ENCODE peak calls at places on chromosomes 4 and X, in six cellular contexts. Z, E, B, L, G and V are unnamed samples.

GRCh38 chr4:97404876-97405523 is 738.3 kb downstream of the STPG2 start:
- DNase-seq in Z (no peak), B (no peak), L (no peak), E (no peak), G (no peak), V (no peak)

GRCh38 chrX:54173791-54174190 is 9.3 kb downstream of the FAM120C start:
- DNase-seq in L (no peak), B (no peak), G (no peak), Z (no peak), E (no peak), V (no peak)

GRCh38 chr4:161148051-161148450 is 1015.7 kb downstream of the FSTL5 start:
- DNase-seq in Z (no peak), B (no peak), L (no peak), E (no peak), G (no peak), V (no peak)

GRCh38 chr4:48718818-48719465 is 61.1 kb downstream of the FRYL start:
- DNase-seq in Z (peak), E (no peak), B (no peak), G (no peak), L (no peak), V (no peak)

GRCh38 chrX:130171446-130172126 is at the start of gene RAB33A:
- DNase-seq in G (no peak), B (peak), L (no peak), Z (no peak), E (peak), V (no peak)

GRCh38 chr4:96260071-96260682 is 420.3 kb downstream of the PDHA2 start:
- DNase-seq in L (no peak), E (no peak), B (no peak), Z (no peak), G (no peak), V (no peak)

GRCh38 chr4:5237086-5237485 is 185.8 kb downstream of the STK32B start:
- DNase-seq in G (no peak), B (no peak), L (peak), Z (no peak), E (no peak), V (no peak)

GRCh38 chr4:44760142-44760898 is 34.0 kb upstream of the GNPDA2 start:
- DNase-seq in B (no peak), E (no peak), G (no peak), Z (peak), L (peak), V (no peak)

GRCh38 chr4:1049591-1049905 is 38.1 kb downstream of the FGFRL1 start:
- DNase-seq in B (peak), E (peak), G (no peak), Z (no peak), L (no peak), V (no peak)

GRCh38 chr4:57639566-57640328 is 529.6 kb upstream of the IGFBP7 start:
- DNase-seq in L (no peak), G (no peak), B (peak), Z (no peak), E (no peak), V (no peak)

GRCh38 chr4:67680568-67681222 is 20.3 kb downstream of the UBA6 start:
- DNase-seq in E (no peak), L (no peak), Z (peak), B (no peak), G (no peak), V (no peak)

GRCh38 chr4:110294165-110294564 is 95.8 kb upstream of the ELOVL6 start:
- DNase-seq in L (no peak), Z (no peak), G (no peak), B (no peak), E (no peak), V (no peak)

GRCh38 chr4:142883433-142883832 is 37.3 kb upstream of the INPP4B start:
- DNase-seq in E (no peak), G (no peak), B (no peak), Z (no peak), L (no peak), V (no peak)

GRCh38 chrX:10636337-10636736 is 16.0 kb upstream of the MID1 start:
- DNase-seq in E (no peak), B (no peak), G (no peak), Z (no peak), L (peak), V (no peak)

GRCh38 chrX:154655786-154656185 is 2.4 kb upstream of the CTAG2 start:
- DNase-seq in G (no peak), B (no peak), Z (no peak), L (no peak), E (no peak), V (no peak)

GRCh38 chr4:95547708-95548471 is 883 bp downstream of the UNC5C start:
- DNase-seq in L (no peak), E (no peak), G (no peak), Z (no peak), B (peak), V (no peak)

GRCh38 chr4:78734451-78735003 is 41.6 kb upstream of the BMP2K start:
- DNase-seq in G (no peak), Z (no peak), B (no peak), E (no peak), L (no peak), V (no peak)

GRCh38 chr4:53688186-53688790 is 97.0 kb upstream of the LNX1 start:
- DNase-seq in E (no peak), Z (no peak), B (no peak), G (peak), L (peak), V (no peak)

GRCh38 chrX:7904557-7904956 is 22.7 kb downstream of the PNPLA4 start:
- DNase-seq in Z (no peak), G (no peak), B (no peak), E (no peak), L (no peak), V (no peak)

GRCh38 chr4:139596680-139597279 is 40.8 kb upstream of the SETD7 start:
- DNase-seq in B (no peak), L (no peak), E (no peak), G (no peak), Z (no peak), V (no peak)
- TF ChIP-seq TAF1 in B (no peak), L (no peak), E (no peak), G (no peak), Z (no peak), V (no peak)

DNA sequence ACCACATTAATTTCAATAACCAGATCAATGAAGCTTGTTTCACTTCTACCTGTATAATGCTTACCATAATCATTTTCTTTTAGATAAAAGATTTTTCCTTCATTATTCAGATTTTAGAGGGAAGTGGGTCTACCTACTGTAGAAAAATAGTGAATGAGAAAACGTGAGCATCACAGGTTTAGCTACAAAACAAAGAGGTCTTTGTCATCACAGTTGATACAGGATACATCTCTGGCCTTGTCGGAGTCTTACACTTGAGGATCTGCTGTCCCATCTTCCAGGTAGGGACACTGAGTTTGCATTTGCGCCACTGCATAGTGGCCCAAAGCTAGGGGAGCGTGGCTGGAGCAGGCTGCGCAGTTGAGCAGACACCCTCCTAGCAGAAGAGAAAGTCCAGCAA is 710 bp downstream of the CLDN24 start:
- DNase-seq in Z (no peak), B (no peak), L (no peak), G (no peak), E (no peak), V (no peak)
- TF ChIP-seq POLR2AphosphoS5 in Z (no peak), B (no peak), L (no peak), G (no peak), E (no peak), V (no peak)

DNA sequence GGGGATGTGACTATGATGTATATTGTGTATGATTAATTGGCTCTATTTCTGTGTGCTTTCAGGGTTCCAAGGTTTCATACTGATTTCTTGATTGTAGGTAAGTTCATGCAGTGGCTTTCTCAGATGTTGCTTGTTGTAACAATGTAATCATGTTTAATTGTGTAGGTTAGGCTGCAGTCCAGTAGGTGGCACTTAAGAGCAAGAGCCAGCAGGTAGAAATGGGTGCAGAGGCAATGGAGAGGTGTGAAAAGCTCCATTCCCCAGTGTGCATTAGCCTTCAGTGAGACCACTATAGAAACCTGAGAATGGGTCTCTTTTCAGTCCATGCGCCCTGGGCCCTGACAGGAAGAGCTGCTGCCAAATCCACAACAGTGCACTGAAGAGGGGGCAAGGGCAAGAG is 28.2 kb downstream of the DCAF12L2 start:
- DNase-seq in Z (no peak), E (no peak), L (no peak), G (no peak), B (no peak), V (no peak)
- TF ChIP-seq POLR2A in Z (no peak), E (no peak), L (no peak), G (no peak), B (no peak), V (no peak)

DNA sequence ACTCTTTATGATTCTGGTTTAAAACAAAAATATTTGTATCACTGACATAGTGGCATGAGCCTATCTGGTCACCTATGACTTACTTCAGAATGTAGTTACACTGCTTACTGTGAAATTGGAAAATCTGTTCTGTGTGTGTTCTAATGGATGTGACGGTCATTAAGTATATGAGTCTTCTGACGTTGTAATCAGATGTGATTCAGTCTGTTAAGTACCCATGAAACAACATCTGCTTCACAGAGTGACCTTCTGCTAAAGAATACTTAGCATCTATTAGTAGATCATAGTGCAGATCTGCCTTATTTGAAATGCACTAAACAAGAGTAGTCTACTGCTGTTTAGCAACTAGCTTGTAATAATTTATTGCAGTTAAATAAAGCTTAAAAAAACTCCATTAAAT is 317.1 kb downstream of the DCTD start:
- DNase-seq in L (no peak), G (no peak), Z (no peak), E (no peak), B (no peak), V (no peak)
- TF ChIP-seq TAF1 in L (no peak), G (no peak), Z (no peak), E (no peak), B (no peak), V (no peak)